ENCODE peak calls at places on chromosomes 4 and X, in six cellular contexts. Q, M, O, A, Y and F are unnamed samples.

GRCh38 chrX:139930923-139931645 is 1.8 kb downstream of the ATP11C start:
- DNase-seq in Q (no peak), M (peak), O (no peak), A (no peak), Y (peak), F (no peak)

GRCh38 chr4:168453146-168453545 is 27.1 kb downstream of the DDX60L start:
- DNase-seq in Q (no peak), M (no peak), O (no peak), A (no peak), Y (no peak), F (no peak)

GRCh38 chr4:92091335-92091734 is 212.4 kb upstream of the GRID2 start:
- DNase-seq in Q (no peak), M (no peak), O (no peak), A (no peak), Y (no peak), F (no peak)

GRCh38 chr4:117987464-117987863 is 46.8 kb upstream of the NDST3 start:
- DNase-seq in Q (no peak), M (no peak), O (no peak), A (no peak), Y (no peak), F (no peak)

GRCh38 chrX:49644991-49645637 is 46.3 kb downstream of the GAGE1 start:
- DNase-seq in Q (no peak), M (no peak), O (no peak), A (no peak), Y (no peak), F (no peak)

GRCh38 chr4:100421356-100421978 is 96.4 kb downstream of the EMCN start:
- DNase-seq in Q (peak), M (no peak), O (peak), A (no peak), Y (no peak), F (no peak)

GRCh38 chrX:327660-328126 is 9.1 kb upstream of the GTPBP6 start:
- DNase-seq in Q (no peak), M (peak), O (no peak), A (no peak), Y (no peak), F (no peak)

GRCh38 chrX:22015144-22015750 is 16.9 kb upstream of the PHEX start:
- DNase-seq in Q (no peak), M (no peak), O (no peak), A (no peak), Y (no peak), F (no peak)

GRCh38 chrX:48470110-48470832 is at the start of gene SLC38A5:
- DNase-seq in Q (no peak), M (no peak), O (no peak), A (no peak), Y (no peak), F (no peak)

GRCh38 chr4:153929651-153930050 is 140.8 kb upstream of the SFRP2 start:
- DNase-seq in Q (no peak), M (no peak), O (no peak), A (no peak), Y (peak), F (no peak)

GRCh38 chrX:105608745-105609144 is 213.6 kb upstream of the NRK start:
- DNase-seq in Q (no peak), M (no peak), O (peak), A (no peak), Y (no peak), F (no peak)

GRCh38 chr4:76523593-76523992 is 88.6 kb downstream of the SHROOM3 start:
- DNase-seq in Q (no peak), M (no peak), O (no peak), A (no peak), Y (no peak), F (no peak)

GRCh38 chr4:185932491-185932890 is 120.5 kb upstream of the SORBS2 start:
- DNase-seq in Q (no peak), M (no peak), O (no peak), A (no peak), Y (no peak), F (no peak)

GRCh38 chrX:56130436-56130835 is 101.7 kb upstream of the KLF8 start:
- DNase-seq in Q (no peak), M (no peak), O (no peak), A (no peak), Y (no peak), F (no peak)

GRCh38 chr4:77905651-77906263 is 43.1 kb downstream of the MRPL1 start:
- DNase-seq in Q (no peak), M (no peak), O (no peak), A (no peak), Y (no peak), F (no peak)

GRCh38 chr4:76670631-76671030 is 227.3 kb downstream of the SOWAHB start:
- DNase-seq in Q (no peak), M (no peak), O (no peak), A (no peak), Y (no peak), F (no peak)

GRCh38 chr4:116397714-116398113 is 687.7 kb downstream of the TRAM1L1 start:
- DNase-seq in Q (no peak), M (no peak), O (no peak), A (no peak), Y (no peak), F (no peak)

GRCh38 chr4:73705056-73705432 is 35.3 kb upstream of the CXCL8 start:
- DNase-seq in Q (peak), M (no peak), O (peak), A (no peak), Y (no peak), F (no peak)

GRCh38 chrX:131187234-131187633 is 101.9 kb downstream of the IGSF1 start:
- DNase-seq in Q (no peak), M (no peak), O (no peak), A (no peak), Y (no peak), F (no peak)

GRCh38 chr4:20662851-20663250 is 37.4 kb upstream of the PACRGL start:
- DNase-seq in Q (no peak), M (no peak), O (peak), A (no peak), Y (no peak), F (no peak)

GRCh38 chr4:120557372-120557771 is 365.2 kb downstream of the PRDM5 start:
- DNase-seq in Q (no peak), M (no peak), O (peak), A (no peak), Y (no peak), F (no peak)

GRCh38 chr4:183142566-183143545 is 43.8 kb downstream of the WWC2 start:
- DNase-seq in Q (peak), M (no peak), O (peak), A (no peak), Y (no peak), F (no peak)
- TF ChIP-seq CTCF in Q (no peak), M (no peak), O (no peak), A (no peak), Y (no peak), F (no peak)

DNA sequence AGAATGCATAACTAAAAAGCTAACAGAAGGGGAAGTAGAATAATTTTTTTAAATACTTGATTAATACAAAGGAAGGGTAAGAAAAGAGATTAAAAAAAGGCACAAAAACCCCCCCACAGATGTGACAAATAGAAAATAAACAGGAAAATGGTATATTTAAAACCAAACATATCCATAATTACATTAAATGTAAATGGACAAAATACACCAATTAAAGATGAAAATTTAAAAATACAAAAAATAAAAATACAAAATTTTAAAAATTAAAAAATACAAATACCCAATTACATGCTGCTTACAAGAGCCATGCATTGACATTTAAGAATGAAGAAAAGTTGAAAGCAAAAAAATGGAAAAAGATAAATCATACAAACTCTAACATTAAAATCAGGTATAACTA is 86.0 kb downstream of the SEL1L3 start:
- DNase-seq in Q (no peak), M (no peak), O (no peak), A (no peak), Y (no peak), F (no peak)
- TF ChIP-seq CTCF in Q (no peak), M (no peak), O (no peak), A (no peak), Y (no peak), F (no peak)

GRCh38 chrX:84047339-84047738 is 140.7 kb downstream of the RPS6KA6 start:
- DNase-seq in Q (no peak), M (no peak), O (no peak), A (no peak), Y (no peak), F (no peak)

GRCh38 chrX:84044051-84044450 is 143.9 kb downstream of the RPS6KA6 start:
- DNase-seq in Q (no peak), M (no peak), O (no peak), A (no peak), Y (no peak), F (no peak)

DNA sequence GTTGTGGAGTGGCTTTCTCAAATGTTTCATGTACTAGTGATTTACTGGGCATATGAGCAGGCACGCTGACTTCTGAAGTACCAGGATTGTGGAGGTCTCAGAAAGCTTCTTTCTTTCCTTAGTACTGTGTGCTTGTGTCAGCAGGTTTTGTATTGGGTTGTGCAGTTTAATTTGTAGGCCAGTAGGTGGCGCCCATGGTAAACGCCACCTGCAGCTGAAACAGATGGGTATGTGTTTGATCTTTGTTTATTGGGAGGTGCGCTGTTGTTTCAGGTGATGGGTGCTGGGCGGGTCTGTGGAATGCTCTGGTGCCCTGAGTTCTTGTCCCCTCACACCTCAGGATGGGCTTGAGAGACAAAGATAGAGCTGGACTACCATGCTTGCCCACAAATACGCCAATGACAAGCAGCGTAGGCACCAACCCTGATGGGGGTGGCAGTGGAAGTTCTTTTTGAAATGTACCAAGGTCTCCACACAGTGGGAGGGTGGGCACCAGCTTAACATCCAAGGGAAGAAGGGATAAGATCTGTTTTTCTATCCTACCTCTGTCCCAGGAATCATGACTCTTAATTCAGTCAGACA is 141.5 kb downstream of the RPS6KA6 start:
- DNase-seq in Q (peak), M (no peak), O (peak), A (no peak), Y (peak), F (no peak)
- TF ChIP-seq CTCF in Q (peak), M (peak), O (peak), A (peak), Y (peak), F (peak)

GRCh38 chr4:139892973-139893736 is 227.5 kb downstream of the MGST2 start:
- DNase-seq in Q (no peak), M (no peak), O (peak), A (no peak), Y (no peak), F (no peak)
- TF ChIP-seq CTCF in Q (no peak), M (no peak), O (no peak), A (no peak), Y (no peak), F (no peak)

GRCh38 chr4:81481151-81481550 is 9.4 kb upstream of the RASGEF1B start:
- DNase-seq in Q (no peak), M (no peak), O (no peak), A (no peak), Y (no peak), F (no peak)
- TF ChIP-seq CTCF in Q (no peak), M (no peak), O (no peak), A (no peak), Y (no peak), F (no peak)